ENCODE peak calls at places on chromosomes 4 and X, in six cellular contexts. K is neuronal stem cell, F is IMR-90, J is H1, V is mesenchymal stem cell, T is mesendoderm. W is an unnamed sample.

GRCh38 chr4:183637461-183637860 is 21.5 kb downstream of the RWDD4 start:
- DNase-seq in K (no peak), J (no peak), F (peak), V (peak), T (no peak), W (no peak)

GRCh38 chr4:36841583-36842326 is 402.8 kb upstream of the NWD2 start:
- DNase-seq in K (no peak), F (no peak), T (no peak), V (no peak), J (no peak), W (no peak)

GRCh38 chrX:137072396-137072795 is 38.6 kb upstream of the GPR101 start:
- DNase-seq in J (no peak), K (no peak), V (no peak), F (no peak), T (no peak), W (no peak)

GRCh38 chr4:71126719-71127118 is 133.3 kb downstream of the DCK start:
- DNase-seq in J (no peak), K (no peak), T (no peak), F (peak), V (peak), W (no peak)

GRCh38 chr4:175758595-175758994 is 53.5 kb downstream of the GPM6A start:
- DNase-seq in K (no peak), V (no peak), T (no peak), F (no peak), J (no peak), W (no peak)

GRCh38 chr4:8280158-8280875 is 10.8 kb downstream of the HTRA3 start:
- DNase-seq in V (no peak), T (no peak), J (no peak), K (no peak), F (no peak), W (no peak)

GRCh38 chr4:90495211-90495610 is 368.0 kb downstream of the CCSER1 start:
- DNase-seq in V (no peak), J (no peak), F (no peak), T (no peak), K (no peak), W (no peak)

GRCh38 chrX:97308161-97308560 is 424.5 kb downstream of the RPA4 start:
- DNase-seq in T (no peak), F (peak), V (no peak), J (no peak), K (no peak), W (no peak)

GRCh38 chr4:149914521-149915115 is 99.0 kb upstream of the IQCM start:
- DNase-seq in K (peak), J (peak), V (peak), T (peak), F (peak), W (peak)

GRCh38 chrX:120560842-120561633 is at the start of gene CUL4B:
- DNase-seq in V (peak), T (peak), F (peak), K (peak), J (peak), W (peak)
- H2BK5ac ChIP-seq in V (peak), T (no peak), F (peak), K (peak), J (peak), W (no peak)

DNA sequence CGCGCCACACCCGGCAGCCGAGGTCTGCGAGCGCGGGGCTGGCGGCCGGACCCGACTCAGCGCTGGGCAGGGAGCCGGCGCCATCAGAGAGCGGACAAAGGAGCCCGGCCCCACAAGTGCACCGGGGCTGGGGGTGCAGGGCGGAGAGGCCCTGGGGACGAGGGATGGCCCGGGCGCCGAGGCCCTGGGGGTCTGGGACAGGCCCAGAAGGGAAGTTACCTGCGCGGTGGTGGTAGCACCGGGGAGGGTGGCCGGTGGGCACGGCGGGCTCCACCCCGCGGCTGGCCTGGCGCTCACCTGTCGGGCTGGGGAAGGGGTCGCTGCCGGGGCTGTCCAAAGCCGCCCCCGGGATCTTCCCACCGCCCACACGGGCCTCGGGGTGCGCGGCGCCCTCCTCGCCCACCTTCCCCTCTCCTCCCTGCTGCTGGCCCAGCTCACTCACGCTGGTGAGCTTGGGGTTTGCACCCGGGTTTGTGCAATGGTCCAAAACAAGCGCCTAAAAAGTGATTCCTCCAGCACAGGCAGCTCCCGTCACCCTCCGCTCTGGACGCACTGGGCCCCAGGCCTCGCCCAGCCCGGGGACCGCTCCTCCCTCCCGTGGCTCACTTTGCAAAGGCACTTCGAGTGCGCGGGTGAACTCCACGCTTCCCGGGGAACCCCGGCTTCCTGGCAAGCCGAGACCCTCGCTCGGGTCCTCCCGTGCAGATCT is at the start of gene CTPS2:
- DNase-seq in T (peak), V (peak), K (peak), F (peak), J (peak), W (peak)
- H2AK5ac ChIP-seq in T (no peak), V (no peak), K (no peak), F (peak), J (no peak), W (no peak)

DNA sequence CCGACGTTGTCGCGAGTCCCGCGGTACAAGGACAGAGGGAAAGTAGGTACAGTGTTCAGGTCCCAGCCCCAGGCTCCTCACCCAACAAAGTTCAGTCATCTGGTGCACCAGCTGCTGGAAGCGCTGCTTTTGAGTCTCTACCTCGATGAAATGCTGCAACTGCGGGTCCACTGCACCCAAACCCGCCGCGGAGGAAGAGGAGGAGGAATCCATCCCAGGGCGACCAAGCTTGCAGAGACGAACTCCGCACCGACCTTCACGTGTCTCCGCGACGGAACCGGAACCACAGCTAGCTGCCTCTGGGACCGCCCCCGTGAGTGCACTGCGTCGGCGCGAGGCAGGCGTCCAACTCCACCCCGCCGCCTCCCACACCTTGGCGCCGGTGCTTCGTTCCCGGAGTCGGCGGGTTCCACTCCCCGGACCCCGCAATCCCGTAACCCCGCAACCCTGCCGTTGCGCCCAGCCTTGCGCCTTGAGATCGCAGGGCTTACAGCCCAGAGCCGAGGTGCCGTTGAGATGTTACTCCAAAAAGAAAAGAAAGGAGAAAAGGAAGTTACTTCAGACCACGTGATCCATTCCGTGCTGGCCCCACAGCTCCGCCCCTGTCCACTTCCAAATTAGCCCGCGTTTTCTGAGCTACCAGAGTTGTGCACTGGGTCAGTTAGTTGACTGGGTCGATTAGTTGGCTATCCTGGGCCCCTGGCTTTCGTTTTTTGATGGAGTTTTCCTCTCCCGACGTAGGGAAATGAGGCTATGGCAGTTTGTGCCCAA is at the start of gene TIMM8A:
- DNase-seq in T (peak), V (peak), J (peak), K (peak), F (peak), W (peak)
- H2BK5ac ChIP-seq in T (no peak), V (no peak), J (peak), K (no peak), F (peak), W (no peak)

DNA sequence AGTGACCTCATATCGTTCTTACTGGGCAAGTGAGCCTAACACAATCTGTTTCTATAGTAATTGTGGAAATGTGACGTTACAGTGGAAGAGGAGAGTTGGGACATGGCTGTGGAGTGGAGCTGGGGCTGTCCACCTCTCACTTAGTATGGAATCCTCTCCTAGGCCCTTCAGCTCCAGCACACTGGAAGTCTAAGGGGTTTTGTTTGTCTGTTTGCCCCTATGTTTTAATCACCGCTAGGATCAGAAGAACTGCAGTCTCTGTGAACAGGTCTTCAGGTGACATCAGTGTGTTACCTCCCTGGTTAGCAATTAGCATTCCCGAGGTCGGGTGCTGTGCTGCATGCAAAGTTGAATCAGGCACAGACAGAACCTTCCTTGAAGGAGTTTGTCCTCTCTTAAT is 49.3 kb upstream of the CLDN34 start:
- DNase-seq in K (no peak), V (no peak), T (peak), F (no peak), J (no peak), W (no peak)
- H2AK5ac ChIP-seq in K (no peak), V (no peak), T (no peak), F (no peak), J (no peak), W (no peak)

DNA sequence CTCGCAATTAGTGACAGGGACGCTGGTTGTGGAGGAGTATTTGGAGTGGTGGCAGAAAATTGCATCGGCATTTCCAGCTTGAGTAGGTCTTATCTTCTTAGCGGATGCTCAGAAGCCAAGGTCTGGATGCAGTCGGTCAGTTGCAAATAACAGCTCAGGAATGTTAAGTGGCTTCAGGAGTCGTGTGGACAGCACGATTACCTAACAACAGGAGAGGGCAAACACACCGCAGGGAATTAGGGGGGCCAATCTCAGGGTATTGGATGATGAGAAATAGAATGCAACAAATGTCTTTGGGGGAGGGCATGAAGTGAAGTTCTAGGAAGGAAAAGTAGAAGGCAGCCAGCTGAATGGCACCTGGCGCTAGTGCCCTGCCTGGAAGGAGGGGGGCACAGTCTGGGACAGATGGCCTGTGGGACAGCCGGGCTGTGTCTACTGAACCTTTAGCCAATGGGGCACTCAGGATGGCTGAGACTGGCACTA is 11.8 kb downstream of the RASL11B start:
- DNase-seq in V (peak), T (peak), F (no peak), K (no peak), J (peak), W (peak)
- H2BK5ac ChIP-seq in V (no peak), T (no peak), F (no peak), K (no peak), J (peak), W (no peak)

GRCh38 chr4:101040776-101041175 is 306.6 kb downstream of the PPP3CA start:
- DNase-seq in F (no peak), K (no peak), T (no peak), J (no peak), V (no peak), W (no peak)

GRCh38 chr4:101037249-101037648 is 310.1 kb downstream of the PPP3CA start:
- DNase-seq in K (no peak), J (no peak), T (no peak), F (no peak), V (no peak), W (no peak)

GRCh38 chr4:101039367-101039766 is 308.0 kb downstream of the PPP3CA start:
- DNase-seq in T (no peak), F (no peak), J (no peak), V (no peak), K (no peak), W (no peak)

GRCh38 chr4:101035522-101035921 is 311.8 kb downstream of the PPP3CA start:
- DNase-seq in F (no peak), V (no peak), J (no peak), T (peak), K (no peak), W (no peak)

DNA sequence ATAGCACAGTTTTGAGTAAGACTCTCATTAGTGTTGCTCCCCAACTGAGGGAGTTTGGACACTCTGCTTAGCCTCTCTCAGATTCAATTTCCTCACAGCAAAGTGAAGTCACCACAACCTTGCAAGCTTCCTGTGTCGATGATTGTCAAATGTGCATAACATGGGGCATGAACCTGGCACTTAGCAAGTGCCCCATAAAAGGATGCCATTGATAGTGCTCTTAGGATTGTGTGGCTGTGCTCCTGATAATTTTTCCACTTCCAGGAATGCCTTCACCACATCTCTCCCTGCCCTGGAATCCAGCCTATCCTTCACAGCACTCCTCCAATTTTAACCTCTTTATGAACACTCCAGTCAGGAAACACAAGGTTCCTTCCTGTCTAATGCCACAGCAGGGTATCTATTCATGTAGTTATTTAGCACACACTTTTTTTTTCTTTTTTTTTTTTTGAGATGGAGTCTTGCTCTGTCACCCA is 309.4 kb downstream of the PPP3CA start:
- DNase-seq in K (no peak), F (peak), T (no peak), V (no peak), J (no peak), W (no peak)
- H2AK5ac ChIP-seq in K (no peak), F (no peak), T (no peak), V (no peak), J (no peak), W (no peak)

GRCh38 chr4:145851516-145852201 is 87.0 kb downstream of the ZNF827 start:
- DNase-seq in F (no peak), K (no peak), V (no peak), J (no peak), T (no peak), W (no peak)
- H2BK5ac ChIP-seq in F (no peak), K (no peak), V (no peak), J (no peak), T (no peak), W (no peak)

GRCh38 chr4:26931961-26932360 is 71.3 kb downstream of the STIM2 start:
- DNase-seq in K (no peak), V (peak), J (no peak), T (no peak), F (no peak), W (no peak)
- H2AK5ac ChIP-seq in K (no peak), V (no peak), J (no peak), T (no peak), F (no peak), W (no peak)

GRCh38 chrX:48076343-48076742 is 4.9 kb upstream of the ZNF630 start:
- DNase-seq in V (no peak), K (no peak), J (no peak), F (no peak), T (no peak), W (no peak)

GRCh38 chrX:48068096-48068887 is 3.1 kb downstream of the ZNF630 start:
- DNase-seq in V (no peak), T (no peak), J (no peak), F (no peak), K (no peak), W (no peak)

GRCh38 chrX:48071986-48072605 is 656 bp upstream of the ZNF630 start:
- DNase-seq in J (no peak), V (no peak), T (no peak), F (no peak), K (no peak), W (no peak)

GRCh38 chrX:48071064-48071985 is at the start of gene ZNF630:
- DNase-seq in K (peak), F (peak), T (peak), V (peak), J (peak), W (peak)
- H2BK5ac ChIP-seq in K (peak), F (no peak), T (no peak), V (peak), J (peak), W (no peak)

DNA sequence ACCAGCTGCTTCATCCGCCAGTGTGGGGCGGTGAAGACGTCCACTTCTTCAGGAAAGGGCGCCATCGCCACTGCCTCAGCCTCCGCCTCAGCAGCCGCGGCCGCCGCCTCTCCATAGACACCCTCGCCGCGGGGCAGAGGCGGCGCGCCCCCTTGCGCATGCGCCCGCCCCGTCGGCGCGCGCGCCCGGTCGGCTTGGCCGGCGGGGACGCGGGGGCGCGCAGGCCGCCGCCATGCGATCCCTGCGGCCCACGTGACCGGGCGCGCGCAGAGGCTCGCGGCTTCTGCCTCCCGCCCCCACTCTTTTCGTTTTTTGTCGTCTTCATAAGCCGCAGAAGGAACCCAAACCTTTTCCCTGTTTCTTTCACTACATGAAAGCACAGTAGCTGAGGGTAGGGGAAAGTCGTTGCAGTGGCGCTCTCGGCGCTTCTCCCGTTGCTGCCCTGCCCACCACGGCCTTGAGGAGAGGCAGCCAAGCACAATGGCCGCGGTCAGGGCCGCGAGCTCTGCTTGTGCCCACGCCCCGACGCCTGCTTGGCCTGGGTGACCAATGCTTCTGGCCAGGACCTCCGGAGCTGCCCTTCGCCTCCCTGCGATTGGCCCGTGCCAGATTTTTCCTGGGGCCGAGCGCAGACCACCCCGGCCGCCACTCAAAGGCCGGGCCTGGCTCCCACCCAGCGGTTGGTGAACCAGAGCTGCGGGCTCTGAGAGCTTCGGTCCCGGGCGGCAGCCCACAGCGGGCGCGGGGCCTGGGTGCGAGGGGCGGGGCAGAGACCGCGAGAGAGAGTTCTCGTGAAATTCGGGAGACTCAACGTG is at the start of gene FBXL5:
- DNase-seq in K (peak), J (peak), F (peak), V (peak), T (peak), W (peak)
- H2AK5ac ChIP-seq in K (peak), J (peak), F (peak), V (peak), T (no peak), W (no peak)

W was measured in H9.